ENCODE peak calls at places on chromosome 5, in ten cellular contexts. Y is neural progenitor cell; I is WERI-Rb-1; A is SJCRH30; Q is pancreas; Z is esophagus squamous epithelium; S is adrenal gland; R is HCT116; P is CD4-positive, CD25-positive, alpha-beta regulatory T cell; V is right cardiac atrium. O is an unnamed sample.

GRCh38 chr5:137887831-137888230 is 1.4 kb upstream of the PKD2L2 start:
- DNase-seq in Y (no peak), I (no peak), A (no peak), Q (no peak), Z (no peak), S (no peak), R (no peak), P (no peak), V (no peak), O (no peak)

GRCh38 chr5:90548069-90548593 is 10.5 kb upstream of the ADGRV1 start:
- DNase-seq in Y (no peak), I (no peak), A (no peak), Q (peak), Z (no peak), S (no peak), R (peak), P (no peak), V (no peak), O (no peak)

GRCh38 chr5:1185652-1186350 is 15.6 kb upstream of the SLC6A19 start:
- DNase-seq in Y (no peak), I (no peak), A (no peak), Q (peak), Z (no peak), S (no peak), R (no peak), P (no peak), V (peak), O (peak)

GRCh38 chr5:109956884-109957283 is 267.2 kb downstream of the MAN2A1 start:
- DNase-seq in Y (no peak), I (no peak), A (no peak), Q (no peak), Z (no peak), S (no peak), R (no peak), P (no peak), V (no peak), O (no peak)

GRCh38 chr5:132387649-132388117 is 18.2 kb downstream of the SLC22A5 start:
- DNase-seq in Y (no peak), I (no peak), A (peak), Q (no peak), Z (no peak), S (peak), R (peak), P (no peak), V (peak), O (peak)

GRCh38 chr5:176880393-176881020 is 18.6 kb downstream of the HK3 start:
- DNase-seq in Y (no peak), I (no peak), A (no peak), Q (no peak), Z (no peak), S (no peak), R (no peak), P (no peak), V (no peak), O (peak)

GRCh38 chr5:4048398-4048797 is 452.8 kb downstream of the IRX1 start:
- DNase-seq in Y (no peak), I (no peak), A (no peak), Q (no peak), Z (no peak), S (no peak), R (no peak), P (no peak), V (no peak), O (no peak)

GRCh38 chr5:20360243-20360642 is 372.2 kb upstream of the CDH18 start:
- DNase-seq in Y (no peak), I (no peak), A (no peak), Q (no peak), Z (no peak), S (no peak), R (no peak), P (no peak), V (no peak), O (no peak)

GRCh38 chr5:82924990-82925385 is 152.2 kb downstream of the TMEM167A start:
- DNase-seq in Y (no peak), I (no peak), A (no peak), Q (no peak), Z (no peak), S (no peak), R (no peak), P (no peak), V (no peak), O (no peak)

GRCh38 chr5:113224605-113225065 is 210.2 kb downstream of the TSSK1B start:
- DNase-seq in Y (no peak), I (no peak), A (no peak), Q (no peak), Z (no peak), S (no peak), R (no peak), P (no peak), V (no peak), O (no peak)

GRCh38 chr5:148790545-148791333 is 35.7 kb upstream of the ADRB2 start:
- DNase-seq in Y (no peak), I (no peak), A (no peak), Q (no peak), Z (no peak), S (no peak), R (no peak), P (no peak), V (no peak), O (no peak)

DNA sequence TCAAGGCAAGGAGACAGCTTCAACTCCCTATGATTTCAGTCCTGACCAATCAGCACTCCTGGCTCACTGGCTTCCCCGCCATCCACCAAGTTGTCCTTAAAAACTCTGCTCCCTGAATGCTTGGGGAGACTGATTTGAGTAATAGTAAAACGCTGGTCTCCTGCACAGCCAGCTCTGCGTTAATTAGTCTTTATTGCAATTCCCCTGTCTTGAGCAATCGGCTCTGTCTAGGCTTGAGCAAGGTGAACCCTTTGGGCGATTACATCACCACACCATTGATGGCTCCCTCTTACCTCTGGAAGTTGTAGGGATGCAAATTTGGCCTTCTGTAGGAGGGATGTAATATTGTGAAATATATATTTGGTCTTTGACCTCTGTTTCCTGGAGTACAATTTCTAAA is 2.9 kb upstream of the SLC23A1 start:
- DNase-seq in Y (no peak), I (no peak), A (no peak), Q (no peak), Z (no peak), S (no peak), R (no peak), P (no peak), V (no peak), O (no peak)
- H3K4me3 ChIP-seq in Y (no peak), I (no peak), A (no peak), Q (no peak), Z (no peak), S (no peak), R (no peak), P (no peak), V (no peak), O (no peak)

GRCh38 chr5:150302301-150303069 is at the start of gene ARSI:
- DNase-seq in Y (peak), I (no peak), A (no peak), Q (peak), Z (no peak), S (no peak), R (no peak), P (no peak), V (peak), O (peak)

GRCh38 chr5:150303070-150303595 is 428 bp upstream of the ARSI start:
- DNase-seq in Y (peak), I (no peak), A (no peak), Q (no peak), Z (no peak), S (no peak), R (no peak), P (no peak), V (no peak), O (no peak)

GRCh38 chr5:150305577-150305976 is 2.9 kb upstream of the ARSI start:
- DNase-seq in Y (no peak), I (no peak), A (no peak), Q (no peak), Z (no peak), S (no peak), R (no peak), P (no peak), V (no peak), O (no peak)

GRCh38 chr5:150303660-150304411 is 1.1 kb upstream of the ARSI start:
- DNase-seq in Y (no peak), I (no peak), A (no peak), Q (no peak), Z (no peak), S (no peak), R (no peak), P (no peak), V (no peak), O (no peak)

GRCh38 chr5:150304481-150305081 is 1.9 kb upstream of the ARSI start:
- DNase-seq in Y (no peak), I (no peak), A (no peak), Q (no peak), Z (no peak), S (no peak), R (no peak), P (no peak), V (no peak), O (peak)
- H3K27ac ChIP-seq in Y (no peak), I (no peak), A (no peak), Q (no peak), Z (peak), S (no peak), R (no peak), P (no peak), V (no peak), O (no peak)

DNA sequence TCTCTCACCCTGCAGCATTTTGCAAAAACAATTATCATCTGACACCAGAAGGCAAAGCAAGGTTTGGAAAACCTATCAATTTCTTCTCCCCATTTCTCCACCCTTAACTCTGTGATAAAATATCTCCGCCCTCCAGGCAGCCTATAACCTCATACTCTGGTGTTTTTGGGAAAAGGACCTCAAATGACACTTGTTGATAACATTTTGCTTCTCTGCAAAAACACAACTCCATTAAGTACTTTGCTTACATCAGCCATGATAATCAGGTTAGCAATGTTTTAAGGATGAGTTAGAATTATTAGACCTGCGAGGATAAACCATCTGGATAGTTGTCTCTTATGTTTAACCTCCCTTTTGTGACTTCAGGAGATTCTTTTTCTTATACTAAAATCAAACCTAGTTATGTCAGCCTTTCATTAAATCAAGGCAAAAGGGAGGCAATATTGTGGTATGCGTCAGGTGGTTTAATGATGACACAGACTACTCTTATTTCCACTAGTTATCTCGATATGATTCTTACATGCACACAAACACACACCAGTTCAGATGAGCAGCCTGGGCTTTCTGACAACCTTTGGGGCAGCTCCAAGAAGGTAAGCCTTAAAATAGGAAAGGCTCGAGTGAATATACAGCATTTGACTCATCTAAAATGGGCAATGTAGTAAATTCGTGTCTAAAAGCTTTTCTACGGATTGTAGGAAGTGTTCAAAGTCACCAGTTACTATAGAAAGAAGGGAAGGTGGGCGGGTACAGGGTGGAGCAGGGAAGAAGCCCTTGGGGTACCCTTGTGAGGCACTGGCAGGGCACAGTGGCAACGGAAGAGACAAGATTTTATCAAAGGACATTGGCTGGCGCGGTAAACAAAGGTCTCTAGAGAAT is 2.1 kb downstream of the ANKH start:
- DNase-seq in Y (no peak), I (no peak), A (no peak), Q (no peak), Z (no peak), S (no peak), R (no peak), P (no peak), V (no peak), O (no peak)
- H3K4me3 ChIP-seq in Y (no peak), I (peak), A (no peak), Q (peak), Z (peak), S (no peak), R (no peak), P (peak), V (peak), O (peak)

GRCh38 chr5:173782671-173783101 is 105.5 kb upstream of the CPEB4 start:
- DNase-seq in Y (no peak), I (no peak), A (no peak), Q (no peak), Z (no peak), S (no peak), R (no peak), P (no peak), V (no peak), O (no peak)
- H3K27ac ChIP-seq in Y (no peak), I (no peak), A (peak), Q (peak), Z (peak), S (peak), R (no peak), P (peak), V (no peak), O (no peak)

O was measured in aorta.